ENCODE peak calls at places on chromosomes 1 and 21, in seven cellular contexts. One of them, this sample, is unnamed.

GRCh38 chr1:30321996-30322858 is 401.2 kb downstream of the MATN1 start:
- DNase-seq in left lung: no peak
- DNase-seq in lower leg skin: no peak
- DNase-seq in Caco-2: no peak
- DNase-seq in body of pancreas: no peak
- DNase-seq in foreskin keratinocyte: no peak
- DNase-seq in CD8-positive, alpha-beta T cell: no peak
- DNase-seq in this sample: no peak

GRCh38 chr1:152397474-152397873 is 16.6 kb downstream of the CRNN start:
- DNase-seq in left lung: no peak
- DNase-seq in lower leg skin: no peak
- DNase-seq in Caco-2: no peak
- DNase-seq in body of pancreas: no peak
- DNase-seq in foreskin keratinocyte: no peak
- DNase-seq in CD8-positive, alpha-beta T cell: no peak
- DNase-seq in this sample: no peak

GRCh38 chr1:199585392-199585791 is 442.1 kb upstream of the NR5A2 start:
- DNase-seq in left lung: no peak
- DNase-seq in lower leg skin: no peak
- DNase-seq in Caco-2: no peak
- DNase-seq in body of pancreas: no peak
- DNase-seq in foreskin keratinocyte: peak
- DNase-seq in CD8-positive, alpha-beta T cell: no peak
- DNase-seq in this sample: no peak

GRCh38 chr1:47433453-47434050 is 4.3 kb upstream of the FOXD2 start:
- DNase-seq in left lung: no peak
- DNase-seq in lower leg skin: no peak
- DNase-seq in Caco-2: no peak
- DNase-seq in body of pancreas: no peak
- DNase-seq in foreskin keratinocyte: no peak
- DNase-seq in CD8-positive, alpha-beta T cell: no peak
- DNase-seq in this sample: no peak

GRCh38 chr1:153598309-153599172 is 14.4 kb downstream of the S100A16 start:
- DNase-seq in left lung: no peak
- DNase-seq in lower leg skin: no peak
- DNase-seq in Caco-2: no peak
- DNase-seq in body of pancreas: no peak
- DNase-seq in foreskin keratinocyte: no peak
- DNase-seq in CD8-positive, alpha-beta T cell: no peak
- DNase-seq in this sample: peak

GRCh38 chr1:228792601-228793000 is 57.3 kb downstream of the RHOU start:
- DNase-seq in left lung: no peak
- DNase-seq in lower leg skin: no peak
- DNase-seq in Caco-2: no peak
- DNase-seq in body of pancreas: no peak
- DNase-seq in foreskin keratinocyte: no peak
- DNase-seq in CD8-positive, alpha-beta T cell: no peak
- DNase-seq in this sample: no peak

GRCh38 chr1:6584126-6585080 is 4.6 kb downstream of the ZBTB48 start:
- DNase-seq in left lung: no peak
- DNase-seq in lower leg skin: no peak
- DNase-seq in Caco-2: no peak
- DNase-seq in body of pancreas: no peak
- DNase-seq in foreskin keratinocyte: no peak
- DNase-seq in CD8-positive, alpha-beta T cell: no peak
- DNase-seq in this sample: no peak

GRCh38 chr1:98251497-98251896 is 330.7 kb upstream of the DPYD start:
- DNase-seq in left lung: no peak
- DNase-seq in lower leg skin: no peak
- DNase-seq in Caco-2: no peak
- DNase-seq in body of pancreas: no peak
- DNase-seq in foreskin keratinocyte: no peak
- DNase-seq in CD8-positive, alpha-beta T cell: no peak
- DNase-seq in this sample: no peak

GRCh38 chr1:26020390-26020789 is 1.2 kb upstream of the EXTL1 start:
- DNase-seq in left lung: peak
- DNase-seq in lower leg skin: no peak
- DNase-seq in Caco-2: no peak
- DNase-seq in body of pancreas: no peak
- DNase-seq in foreskin keratinocyte: no peak
- DNase-seq in CD8-positive, alpha-beta T cell: no peak
- DNase-seq in this sample: no peak

GRCh38 chr1:147434926-147435325 is 106.4 kb upstream of the BCL9 start:
- DNase-seq in left lung: no peak
- DNase-seq in lower leg skin: no peak
- DNase-seq in Caco-2: no peak
- DNase-seq in body of pancreas: no peak
- DNase-seq in foreskin keratinocyte: no peak
- DNase-seq in CD8-positive, alpha-beta T cell: no peak
- DNase-seq in this sample: no peak

GRCh38 chr21:45409466-45410150 is 4.6 kb downstream of the COL18A1 start:
- DNase-seq in left lung: peak
- DNase-seq in lower leg skin: no peak
- DNase-seq in Caco-2: no peak
- DNase-seq in body of pancreas: peak
- DNase-seq in foreskin keratinocyte: peak
- DNase-seq in CD8-positive, alpha-beta T cell: no peak
- DNase-seq in this sample: no peak

DNA sequence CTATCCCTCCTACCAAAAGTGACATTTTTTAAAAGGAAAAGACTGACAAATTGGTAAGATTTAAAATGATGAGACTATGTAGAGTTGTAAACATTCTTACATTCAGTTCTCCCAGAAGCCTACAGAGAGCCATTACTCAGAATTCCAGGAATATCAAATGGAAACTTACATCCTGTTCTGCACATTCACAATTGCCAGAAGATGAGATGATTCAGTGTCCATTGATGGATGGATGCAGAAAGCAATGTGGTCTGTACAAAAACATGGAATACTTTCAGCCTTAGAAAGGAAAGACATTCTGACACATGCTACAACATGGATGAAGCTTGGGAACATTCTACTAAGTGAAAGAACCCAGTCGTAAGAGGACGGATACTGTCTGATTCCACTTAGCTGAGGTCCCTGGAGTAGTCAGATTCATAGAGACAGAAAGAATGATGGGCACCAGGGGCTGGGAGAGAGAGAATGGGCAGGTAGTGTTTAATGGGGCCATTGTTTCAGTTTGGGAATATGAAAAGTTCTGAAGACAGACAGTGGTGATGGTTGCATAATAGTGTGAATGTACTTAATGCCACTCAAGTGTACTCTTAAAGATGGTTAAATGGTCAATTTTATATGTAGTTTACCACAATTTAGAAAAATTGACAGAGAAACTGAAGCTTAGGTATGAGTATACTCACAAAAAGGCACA is 16.6 kb downstream of the MX1 start:
- DNase-seq in left lung: no peak
- DNase-seq in lower leg skin: no peak
- DNase-seq in Caco-2: no peak
- DNase-seq in body of pancreas: no peak
- DNase-seq in foreskin keratinocyte: no peak
- DNase-seq in CD8-positive, alpha-beta T cell: no peak
- DNase-seq in this sample: no peak
- TF ChIP-seq CTCF in left lung: no peak
- TF ChIP-seq CTCF in lower leg skin: no peak
- TF ChIP-seq CTCF in Caco-2: no peak
- TF ChIP-seq CTCF in body of pancreas: no peak
- TF ChIP-seq CTCF in foreskin keratinocyte: no peak
- TF ChIP-seq CTCF in CD8-positive, alpha-beta T cell: no peak
- TF ChIP-seq CTCF in this sample: no peak

DNA sequence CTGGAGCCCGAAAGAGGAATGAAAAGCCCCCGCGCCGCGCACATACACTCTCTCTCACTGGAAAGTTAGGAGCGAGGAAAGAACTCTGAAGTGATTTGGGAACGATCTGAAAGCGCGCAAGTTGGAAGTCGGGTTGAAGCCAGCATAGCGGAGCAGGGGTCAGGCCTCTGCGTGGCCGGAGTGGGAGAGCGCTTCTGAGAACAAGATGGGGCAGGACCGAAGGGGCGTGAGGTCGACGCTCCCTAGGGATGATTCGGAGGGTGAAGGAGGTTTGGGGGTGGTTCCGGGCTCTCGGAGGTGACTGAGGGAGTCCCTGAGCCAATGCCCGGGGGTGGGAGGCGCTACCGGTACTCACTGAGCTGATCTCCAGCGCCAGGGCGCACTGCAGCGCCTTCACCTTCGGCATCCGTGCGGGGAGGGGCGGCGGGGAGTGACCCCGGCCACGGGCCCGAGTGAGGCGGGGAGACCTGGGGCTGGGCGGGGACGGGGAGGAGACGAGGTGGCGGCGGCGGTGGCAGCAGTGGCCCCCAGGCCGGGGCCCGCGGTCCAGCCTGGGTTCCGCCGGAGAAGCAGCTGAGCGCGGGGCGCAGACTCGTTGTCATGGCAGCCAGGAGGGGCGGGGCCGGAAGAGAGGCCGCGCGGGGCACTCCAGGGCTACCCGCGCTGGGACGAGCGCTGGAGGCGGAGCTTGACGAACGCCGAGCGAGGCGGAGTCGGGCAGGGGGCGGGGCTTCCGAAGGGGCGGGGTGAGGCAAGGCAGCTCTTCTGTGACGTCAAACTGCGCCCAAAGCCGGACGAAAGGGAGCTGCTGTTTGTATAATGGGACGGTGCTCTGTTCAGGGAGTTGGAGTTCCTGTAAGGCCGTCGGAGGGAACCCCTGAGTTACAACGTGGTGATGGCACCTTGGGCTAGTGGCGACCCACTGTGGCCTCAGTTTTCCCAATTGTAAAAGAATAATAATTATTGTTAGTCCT is at the start of gene SPATA6:
- DNase-seq in left lung: peak
- DNase-seq in lower leg skin: peak
- DNase-seq in Caco-2: peak
- DNase-seq in body of pancreas: peak
- DNase-seq in foreskin keratinocyte: peak
- DNase-seq in CD8-positive, alpha-beta T cell: peak
- DNase-seq in this sample: peak
- TF ChIP-seq CTCF in left lung: no peak
- TF ChIP-seq CTCF in lower leg skin: no peak
- TF ChIP-seq CTCF in Caco-2: no peak
- TF ChIP-seq CTCF in body of pancreas: no peak
- TF ChIP-seq CTCF in foreskin keratinocyte: peak
- TF ChIP-seq CTCF in CD8-positive, alpha-beta T cell: no peak
- TF ChIP-seq CTCF in this sample: no peak

GRCh38 chr1:156337052-156337887 is 822 bp downstream of the CCT3 start:
- DNase-seq in left lung: no peak
- DNase-seq in lower leg skin: peak
- DNase-seq in Caco-2: no peak
- DNase-seq in body of pancreas: no peak
- DNase-seq in foreskin keratinocyte: no peak
- DNase-seq in CD8-positive, alpha-beta T cell: no peak
- DNase-seq in this sample: no peak

GRCh38 chr1:156338180-156338973 is at the start of the genes CCT3 and TSACC:
- DNase-seq in left lung: peak
- DNase-seq in lower leg skin: peak
- DNase-seq in Caco-2: peak
- DNase-seq in body of pancreas: peak
- DNase-seq in foreskin keratinocyte: peak
- DNase-seq in CD8-positive, alpha-beta T cell: peak
- DNase-seq in this sample: peak

GRCh38 chr1:156337888-156338179 is 258 bp downstream of the CCT3 start:
- DNase-seq in left lung: no peak
- DNase-seq in lower leg skin: no peak
- DNase-seq in Caco-2: no peak
- DNase-seq in body of pancreas: no peak
- DNase-seq in foreskin keratinocyte: no peak
- DNase-seq in CD8-positive, alpha-beta T cell: no peak
- DNase-seq in this sample: no peak

GRCh38 chr1:156336242-156336641 is 1.9 kb downstream of the CCT3 start:
- DNase-seq in left lung: no peak
- DNase-seq in lower leg skin: no peak
- DNase-seq in Caco-2: no peak
- DNase-seq in body of pancreas: no peak
- DNase-seq in foreskin keratinocyte: no peak
- DNase-seq in CD8-positive, alpha-beta T cell: no peak
- DNase-seq in this sample: no peak
- TF ChIP-seq CTCF in left lung: no peak
- TF ChIP-seq CTCF in lower leg skin: no peak
- TF ChIP-seq CTCF in Caco-2: no peak
- TF ChIP-seq CTCF in body of pancreas: no peak
- TF ChIP-seq CTCF in foreskin keratinocyte: peak
- TF ChIP-seq CTCF in CD8-positive, alpha-beta T cell: no peak
- TF ChIP-seq CTCF in this sample: no peak

GRCh38 chr1:53659436-53659835 is 79.5 kb downstream of the GLIS1 start:
- DNase-seq in left lung: no peak
- DNase-seq in lower leg skin: no peak
- DNase-seq in Caco-2: no peak
- DNase-seq in body of pancreas: no peak
- DNase-seq in foreskin keratinocyte: no peak
- DNase-seq in CD8-positive, alpha-beta T cell: no peak
- DNase-seq in this sample: no peak
- TF ChIP-seq CTCF in left lung: no peak
- TF ChIP-seq CTCF in lower leg skin: no peak
- TF ChIP-seq CTCF in Caco-2: no peak
- TF ChIP-seq CTCF in body of pancreas: no peak
- TF ChIP-seq CTCF in foreskin keratinocyte: no peak
- TF ChIP-seq CTCF in CD8-positive, alpha-beta T cell: no peak
- TF ChIP-seq CTCF in this sample: no peak

GRCh38 chr1:27368872-27369703 is 2.3 kb upstream of the MAP3K6 start:
- DNase-seq in left lung: no peak
- DNase-seq in lower leg skin: no peak
- DNase-seq in Caco-2: no peak
- DNase-seq in body of pancreas: no peak
- DNase-seq in foreskin keratinocyte: no peak
- DNase-seq in CD8-positive, alpha-beta T cell: no peak
- DNase-seq in this sample: peak
- TF ChIP-seq CTCF in left lung: no peak
- TF ChIP-seq CTCF in lower leg skin: no peak
- TF ChIP-seq CTCF in Caco-2: peak
- TF ChIP-seq CTCF in body of pancreas: peak
- TF ChIP-seq CTCF in foreskin keratinocyte: peak
- TF ChIP-seq CTCF in CD8-positive, alpha-beta T cell: no peak
- TF ChIP-seq CTCF in this sample: peak

DNA sequence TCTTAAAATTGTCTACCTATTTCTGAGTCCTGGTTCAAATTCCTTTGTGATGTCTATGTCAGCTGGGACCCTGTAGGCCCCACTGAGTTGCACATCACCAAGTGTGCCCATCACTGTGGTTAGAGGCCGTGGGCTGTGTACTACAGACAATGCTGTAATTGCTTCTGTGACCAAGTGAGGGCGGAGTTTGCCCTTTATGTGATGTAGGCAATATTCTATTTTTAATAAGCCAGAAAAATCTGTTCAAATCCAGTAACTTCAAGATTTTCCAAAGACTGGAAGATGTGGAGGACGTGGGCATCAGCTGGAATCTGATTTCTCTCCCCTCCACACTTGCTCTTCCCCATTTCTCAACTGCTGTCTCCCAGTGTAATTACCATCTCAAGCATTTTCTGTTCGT is 215.4 kb downstream of the PBX1 start:
- DNase-seq in left lung: no peak
- DNase-seq in lower leg skin: no peak
- DNase-seq in Caco-2: no peak
- DNase-seq in body of pancreas: peak
- DNase-seq in foreskin keratinocyte: no peak
- DNase-seq in CD8-positive, alpha-beta T cell: no peak
- DNase-seq in this sample: no peak
- TF ChIP-seq CTCF in left lung: no peak
- TF ChIP-seq CTCF in lower leg skin: no peak
- TF ChIP-seq CTCF in Caco-2: no peak
- TF ChIP-seq CTCF in body of pancreas: peak
- TF ChIP-seq CTCF in foreskin keratinocyte: peak
- TF ChIP-seq CTCF in CD8-positive, alpha-beta T cell: no peak
- TF ChIP-seq CTCF in this sample: peak

GRCh38 chr1:60126733-60127132 is 53.2 kb upstream of the C1orf87 start:
- DNase-seq in left lung: no peak
- DNase-seq in lower leg skin: no peak
- DNase-seq in Caco-2: no peak
- DNase-seq in body of pancreas: no peak
- DNase-seq in foreskin keratinocyte: no peak
- DNase-seq in CD8-positive, alpha-beta T cell: no peak
- DNase-seq in this sample: no peak
- TF ChIP-seq CTCF in left lung: no peak
- TF ChIP-seq CTCF in lower leg skin: no peak
- TF ChIP-seq CTCF in Caco-2: no peak
- TF ChIP-seq CTCF in body of pancreas: no peak
- TF ChIP-seq CTCF in foreskin keratinocyte: no peak
- TF ChIP-seq CTCF in CD8-positive, alpha-beta T cell: no peak
- TF ChIP-seq CTCF in this sample: no peak